ENCODE peak calls at places on chromosomes 2 and 18, in ten cellular contexts. S, J, R, A, U, H, P, B, X and C are unnamed samples.

GRCh38 chr18:26477828-26478466 is 70.4 kb downstream of the KCTD1 start:
- DNase-seq in S (no peak), X (no peak), R (no peak), U (no peak), P (peak; percentile 13), A (no peak), J (no peak), B (no peak), H (no peak), C (no peak)

GRCh38 chr18:59220164-59220783 is 316 bp downstream of the GRP start:
- DNase-seq in P (no peak), X (no peak), R (no peak), U (peak; percentile 22), H (no peak), J (no peak), B (no peak), A (no peak), S (no peak), C (no peak)

GRCh38 chr18:23838801-23839366 is 149.6 kb downstream of the LAMA3 start:
- DNase-seq in B (no peak), R (no peak), J (no peak), A (no peak), U (no peak), X (peak; percentile 56), P (no peak), S (no peak), H (no peak), C (peak; percentile 97)

GRCh38 chr18:38663270-38663669 is 1097.7 kb upstream of the CELF4 start:
- DNase-seq in H (no peak), U (no peak), S (no peak), R (no peak), P (no peak), A (no peak), B (no peak), J (no peak), X (no peak), C (no peak)

GRCh38 chr2:226995625-226996041 is 159.8 kb downstream of the RHBDD1 start:
- DNase-seq in A (peak; percentile 6), U (no peak), B (peak; percentile 35), R (no peak), P (no peak), X (peak; percentile 77), J (peak; percentile 55), S (no peak), H (no peak), C (no peak)

GRCh38 chr2:25270061-25270460 is 71.7 kb downstream of the DNMT3A start:
- DNase-seq in U (no peak), J (no peak), R (no peak), P (no peak), H (no peak), S (no peak), A (no peak), X (no peak), B (no peak), C (no peak)

GRCh38 chr2:101883860-101884259 is 107.9 kb upstream of the IL1R2 start:
- DNase-seq in P (peak; percentile 70), A (no peak), X (peak; percentile 59), B (no peak), S (no peak), J (no peak), R (no peak), H (no peak), U (no peak), C (peak; percentile 35)

GRCh38 chr2:147578529-147578928 is 266.3 kb upstream of the ACVR2A start:
- DNase-seq in A (no peak), H (no peak), S (no peak), U (no peak), R (no peak), J (no peak), B (no peak), P (no peak), X (no peak), C (no peak)

GRCh38 chr18:77015176-77015575 is 117.4 kb downstream of the MBP start:
- DNase-seq in U (no peak), H (no peak), R (no peak), A (no peak), J (no peak), P (no peak), X (no peak), B (no peak), S (no peak), C (no peak)

GRCh38 chr2:7272180-7272579 is 355.0 kb downstream of the RNF144A start:
- DNase-seq in R (no peak), X (peak; percentile 4), B (no peak), J (no peak), H (no peak), P (no peak), S (no peak), U (no peak), A (no peak), C (peak; percentile 59)

GRCh38 chr2:223896751-223897320 is 48.3 kb downstream of the WDFY1 start:
- DNase-seq in B (no peak), A (no peak), H (no peak), U (no peak), X (peak; percentile 12), R (no peak), P (no peak), J (no peak), S (no peak), C (no peak)

GRCh38 chr2:234335676-234336228 is 161.1 kb downstream of the ARL4C start:
- DNase-seq in P (no peak), B (peak; percentile 56), U (peak; percentile 30), J (peak; percentile 25), X (peak; percentile 72), A (peak; percentile 5), R (peak; percentile 59), H (peak; percentile 91), S (peak; percentile 80), C (peak; percentile 84)

GRCh38 chr2:185695711-185696110 is 42.9 kb upstream of the FSIP2 start:
- DNase-seq in R (no peak), H (no peak), J (no peak), U (no peak), A (no peak), S (no peak), P (no peak), X (no peak), B (no peak), C (no peak)

GRCh38 chr2:209383212-209383611 is 40.6 kb upstream of the MAP2 start:
- DNase-seq in X (peak; percentile 16), R (no peak), U (no peak), B (peak; percentile 84), S (no peak), H (no peak), P (no peak), J (no peak), A (no peak), C (peak; percentile 74)

GRCh38 chr2:45946023-45946422 is 294.5 kb downstream of the PRKCE start:
- DNase-seq in U (no peak), H (no peak), J (no peak), X (peak; percentile 84), S (no peak), R (no peak), B (no peak), A (no peak), P (no peak), C (no peak)

GRCh38 chr2:120397362-120397811 is 51.5 kb downstream of the INHBB start:
- DNase-seq in S (no peak), P (no peak), J (no peak), H (no peak), X (no peak), U (no peak), B (no peak), A (no peak), R (peak; percentile 6), C (no peak)

GRCh38 chr2:237774811-237775553 is 23.6 kb upstream of the RBM44 start:
- DNase-seq in B (no peak), H (peak; percentile 20), X (peak; percentile 50), U (peak; percentile 62), P (peak; percentile 54), S (no peak), R (no peak), J (peak; percentile 13), A (no peak), C (peak; percentile 19)

GRCh38 chr2:165839610-165840009 is 45.6 kb upstream of the GALNT3 start:
- DNase-seq in B (no peak), X (peak; percentile 81), P (no peak), A (no peak), J (no peak), U (no peak), H (no peak), S (no peak), R (no peak), C (peak; percentile 72)

GRCh38 chr2:190235551-190235950 is 84.1 kb downstream of the HIBCH start:
- DNase-seq in P (no peak), B (no peak), S (no peak), X (no peak), R (no peak), A (no peak), J (no peak), H (no peak), U (no peak), C (no peak)

GRCh38 chr2:33806041-33806440 is 206.9 kb upstream of the FAM98A start:
- DNase-seq in B (no peak), H (no peak), U (no peak), S (no peak), P (no peak), J (no peak), X (no peak), R (no peak), A (no peak), C (no peak)

GRCh38 chr18:68449292-68449691 is 265.6 kb downstream of the TMX3 start:
- DNase-seq in H (no peak), R (no peak), A (no peak), U (no peak), X (peak; percentile 86), J (no peak), P (no peak), B (peak; percentile 61), S (no peak), C (no peak)

GRCh38 chr2:20593072-20594034 is 57.5 kb downstream of the HS1BP3 start:
- DNase-seq in P (no peak), U (no peak), A (no peak), B (peak; percentile 81), X (peak; percentile 93), J (no peak), H (no peak), S (peak; percentile 82), R (no peak), C (peak; percentile 92)

GRCh38 chr2:20609349-20609994 is 41.4 kb downstream of the HS1BP3 start:
- DNase-seq in A (no peak), S (no peak), U (no peak), P (peak; percentile 57), H (no peak), X (peak; percentile 67), B (no peak), R (peak; percentile 61), J (no peak), C (peak; percentile 48)

GRCh38 chr18:35639296-35639695 is 57.8 kb downstream of the GALNT1 start:
- DNase-seq in B (no peak), A (no peak), J (no peak), X (no peak), P (no peak), R (no peak), S (no peak), U (no peak), H (no peak), C (no peak)

GRCh38 chr2:88927142-88927541 is 235.7 kb downstream of the RPIA start:
- DNase-seq in B (no peak), U (no peak), P (no peak), J (no peak), R (no peak), H (no peak), S (no peak), X (no peak), A (no peak), C (no peak)

GRCh38 chr18:63098014-63098981 is 221.3 kb downstream of the BCL2 start:
- DNase-seq in S (no peak), J (no peak), U (peak; percentile 15), A (no peak), B (no peak), P (no peak), H (no peak), X (no peak), R (no peak), C (no peak)

GRCh38 chr2:218291318-218291933 is 877 bp downstream of the TMBIM1 start:
- DNase-seq in B (no peak), R (no peak), J (no peak), A (no peak), P (no peak), S (peak; percentile 81), U (no peak), H (no peak), X (peak; percentile 31), C (no peak)

GRCh38 chr18:10143601-10144000 is 229.8 kb downstream of the VAPA start:
- DNase-seq in J (no peak), B (no peak), U (no peak), P (no peak), R (no peak), H (no peak), X (no peak), S (no peak), A (no peak), C (no peak)